ENCODE peak calls at places on chromosome 15, in six cellular contexts. T, G, J, L, M and N are unnamed samples.

GRCh38 chr15:64642875-64643274 is 132.5 kb downstream of the RBPMS2 start:
- DNase-seq in M (no peak), T (no peak), J (no peak), G (no peak), L (no peak), N (no peak)

GRCh38 chr15:82680200-82681102 is 29.2 kb downstream of the AP3B2 start:
- DNase-seq in G (peak), J (peak), M (no peak), L (peak), T (peak), N (no peak)

GRCh38 chr15:40825661-40826088 is 2.8 kb downstream of the PPP1R14D start:
- DNase-seq in L (no peak), M (no peak), G (no peak), T (no peak), J (no peak), N (no peak)

GRCh38 chr15:41417418-41417811 is 520 bp downstream of the RTF1 start:
- DNase-seq in J (no peak), G (no peak), T (peak), M (no peak), L (no peak), N (peak)

GRCh38 chr15:25056484-25057429 is 102.0 kb downstream of the SNRPN start:
- DNase-seq in J (no peak), L (no peak), G (no peak), T (no peak), M (no peak), N (no peak)

GRCh38 chr15:40906947-40907802 is 12.9 kb downstream of the VPS18 start:
- DNase-seq in M (no peak), G (no peak), L (no peak), J (no peak), T (peak), N (no peak)

GRCh38 chr15:31353931-31354330 is 27.3 kb downstream of the KLF13 start:
- DNase-seq in T (no peak), J (no peak), G (no peak), L (peak), M (no peak), N (no peak)

GRCh38 chr15:88202231-88202630 is 54.3 kb downstream of the NTRK3 start:
- DNase-seq in G (no peak), J (no peak), M (no peak), T (no peak), L (peak), N (no peak)

GRCh38 chr15:65026756-65027155 is 2.7 kb downstream of the MTFMT start:
- DNase-seq in J (no peak), L (no peak), T (no peak), M (no peak), G (no peak), N (no peak)

GRCh38 chr15:28182216-28182615 is 83.1 kb upstream of the OCA2 start:
- DNase-seq in L (no peak), G (no peak), J (no peak), M (no peak), T (no peak), N (no peak)

GRCh38 chr15:36161781-36162212 is 417.6 kb upstream of the CDIN1 start:
- DNase-seq in M (no peak), T (no peak), J (no peak), L (no peak), G (no peak), N (no peak)

GRCh38 chr15:90201150-90201943 is at the start of gene SEMA4B:
- DNase-seq in J (peak), G (peak), L (peak), M (no peak), T (peak), N (peak)

GRCh38 chr15:78220713-78221112 is 13.7 kb downstream of the ACSBG1 start:
- DNase-seq in M (no peak), T (no peak), L (no peak), J (peak), G (no peak), N (no peak)

GRCh38 chr15:34366271-34367043 is 539 bp downstream of the LPCAT4 start:
- DNase-seq in L (no peak), T (peak), G (peak), J (peak), M (peak), N (peak)

GRCh38 chr15:71648095-71648494 is 162.3 kb upstream of the NR2E3 start:
- DNase-seq in T (no peak), L (no peak), M (no peak), J (no peak), G (no peak), N (no peak)

GRCh38 chr15:77507151-77507847 is 86.6 kb downstream of the HMG20A start:
- DNase-seq in M (no peak), J (peak), T (no peak), L (no peak), G (no peak), N (no peak)

GRCh38 chr15:101037090-101037830 is 118.1 kb downstream of the LRRK1 start:
- DNase-seq in L (no peak), G (no peak), T (no peak), J (no peak), M (no peak), N (no peak)

GRCh38 chr15:40367038-40367672 is 9.1 kb downstream of the DISP2 start:
- DNase-seq in M (no peak), L (peak), G (no peak), T (no peak), J (no peak), N (no peak)

GRCh38 chr15:92893200-92893599 is 6.9 kb upstream of the CHD2 start:
- DNase-seq in G (no peak), L (no peak), T (no peak), J (no peak), M (no peak), N (no peak)

GRCh38 chr15:36401586-36401966 is 177.8 kb upstream of the CDIN1 start:
- DNase-seq in G (no peak), T (no peak), J (no peak), L (no peak), M (no peak), N (no peak)

GRCh38 chr15:33473005-33473404 is 162.2 kb downstream of the RYR3 start:
- DNase-seq in T (no peak), M (no peak), L (no peak), G (no peak), J (no peak), N (no peak)

GRCh38 chr15:25793354-25794050 is 69.6 kb downstream of the ATP10A start:
- DNase-seq in M (no peak), J (no peak), L (no peak), G (no peak), T (no peak), N (no peak)

GRCh38 chr15:85374831-85375230 is 5.6 kb upstream of the AKAP13 start:
- DNase-seq in G (no peak), J (no peak), T (no peak), M (no peak), L (no peak), N (no peak)

GRCh38 chr15:83365370-83365938 is 81.0 kb upstream of the BNC1 start:
- DNase-seq in J (peak), M (no peak), L (peak), T (no peak), G (no peak), N (no peak)

GRCh38 chr15:45641374-45641778 is 6.5 kb downstream of the SQOR start:
- DNase-seq in G (no peak), T (no peak), J (no peak), M (peak), L (no peak), N (peak)

GRCh38 chr15:74812533-74812932 is at the start of gene LMAN1L:
- DNase-seq in M (no peak), G (no peak), J (no peak), T (no peak), L (no peak), N (no peak)

GRCh38 chr15:73637527-73637926 is 4.3 kb upstream of the NPTN start:
- DNase-seq in M (no peak), T (no peak), J (no peak), L (no peak), G (no peak), N (no peak)

GRCh38 chr15:49135893-49136292 is 19.5 kb downstream of the COPS2 start:
- DNase-seq in J (no peak), M (peak), G (no peak), L (no peak), T (no peak), N (no peak)